ENCODE peak calls at places on chromosomes 6 and 20, in six cellular contexts. N, Z, A, Y, W and X are unnamed samples.
A peak's percentile ranks its signal among the peaks of the same experiment; 100 is the strongest.

GRCh38 chr20:47249913-47250312 is 106.6 kb downstream of the ZMYND8 start:
- DNase-seq in N (no peak), Z (no peak), A (no peak), Y (no peak), W (no peak), X (no peak)

GRCh38 chr20:7841967-7842301 is 98.3 kb downstream of the HAO1 start:
- DNase-seq in N (peak; percentile 83), Z (peak; percentile 51), A (no peak), Y (no peak), W (peak; percentile 78), X (no peak)

GRCh38 chr6:134503542-134504281 is 185.8 kb upstream of the SGK1 start:
- DNase-seq in N (no peak), Z (no peak), A (no peak), Y (no peak), W (no peak), X (no peak)

GRCh38 chr6:148570456-148570855 is 176.4 kb upstream of the UST start:
- DNase-seq in N (no peak), Z (no peak), A (no peak), Y (no peak), W (no peak), X (no peak)

GRCh38 chr6:117267766-117268534 is 2.6 kb downstream of the VGLL2 start:
- DNase-seq in N (no peak), Z (peak; percentile 78), A (no peak), Y (peak; percentile 75), W (no peak), X (peak; percentile 81)

GRCh38 chr6:3119040-3119723 is 671 bp downstream of the BPHL start:
- DNase-seq in N (peak; percentile 31), Z (peak; percentile 38), A (no peak), Y (no peak), W (peak; percentile 65), X (no peak)

GRCh38 chr6:108750801-108751200 is 97.4 kb upstream of the ARMC2 start:
- DNase-seq in N (no peak), Z (no peak), A (no peak), Y (no peak), W (peak; percentile 13), X (no peak)

GRCh38 chr6:138103876-138104275 is 3.3 kb downstream of the PERP start:
- DNase-seq in N (no peak), Z (no peak), A (no peak), Y (no peak), W (no peak), X (no peak)

GRCh38 chr6:12013368-12013617 is 1.2 kb downstream of the HIVEP1 start:
- DNase-seq in N (no peak), Z (no peak), A (no peak), Y (no peak), W (no peak), X (no peak)

GRCh38 chr6:84284428-84285033 is 57.1 kb upstream of the CEP162 start:
- DNase-seq in N (peak; percentile 2), Z (peak; percentile 46), A (peak; percentile 17), Y (no peak), W (peak; percentile 11), X (peak; percentile 31)

GRCh38 chr20:49424536-49424935 is 57.9 kb downstream of the KCNB1 start:
- DNase-seq in N (no peak), Z (peak; percentile 47), A (no peak), Y (no peak), W (no peak), X (peak; percentile 40)

GRCh38 chr6:161903584-161904232 is 629.8 kb upstream of the AGPAT4 start:
- DNase-seq in N (no peak), Z (no peak), A (no peak), Y (no peak), W (no peak), X (no peak)

GRCh38 chr6:6680524-6680923 is 92.0 kb downstream of the LY86 start:
- DNase-seq in N (no peak), Z (no peak), A (no peak), Y (no peak), W (no peak), X (no peak)

GRCh38 chr20:59047938-59048680 is 5.5 kb upstream of the PRELID3B start:
- DNase-seq in N (peak; percentile 21), Z (no peak), A (no peak), Y (no peak), W (peak; percentile 67), X (no peak)

GRCh38 chr20:2006452-2007381 is 12.9 kb upstream of the PDYN start:
- DNase-seq in N (peak; percentile 30), Z (peak; percentile 50), A (peak; percentile 61), Y (peak; percentile 78), W (peak; percentile 43), X (peak; percentile 58)

GRCh38 chr6:39495640-39496039 is 173.1 kb upstream of the KCNK16 start:
- DNase-seq in N (no peak), Z (no peak), A (no peak), Y (no peak), W (no peak), X (no peak)

DNA sequence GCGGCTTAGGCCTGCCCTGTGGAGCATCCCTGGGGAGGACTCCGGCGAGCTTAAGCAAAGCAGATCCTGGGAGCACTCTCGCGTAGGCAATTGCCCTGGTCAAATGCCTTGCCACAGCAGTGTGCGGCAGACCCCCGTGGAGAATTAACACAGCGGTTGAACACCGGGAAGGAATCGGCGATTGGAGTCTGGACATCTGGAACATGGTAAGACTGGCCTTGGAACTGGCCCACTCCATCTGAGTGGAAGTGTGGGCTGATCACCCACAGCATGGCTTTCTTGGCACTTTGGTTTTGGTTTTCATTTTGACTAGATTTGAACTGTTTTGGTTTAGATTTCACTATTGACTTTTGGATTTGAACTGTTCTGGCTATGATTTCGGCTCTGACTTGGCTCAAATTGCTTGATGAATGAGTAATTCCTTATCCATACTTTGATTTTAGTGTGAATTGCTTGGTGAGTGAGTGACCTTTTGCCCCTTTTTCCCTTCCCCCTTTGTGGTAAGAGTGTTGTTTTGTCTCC is 300.7 kb downstream of the RNGTT start:
- DNase-seq in N (no peak), Z (no peak), A (no peak), Y (no peak), W (no peak), X (no peak)
- H2BK15ac ChIP-seq in N (no peak overlapping the region), Z (no peak overlapping the region), A (no peak overlapping the region), Y (no peak overlapping the region), W (no peak overlapping the region), X (no peak overlapping the region)

GRCh38 chr20:17939622-17940446 is 28.8 kb downstream of the SNX5 start:
- DNase-seq in N (no peak), Z (no peak), A (no peak), Y (peak; percentile 60), W (no peak), X (peak; percentile 54)
- H2BK15ac ChIP-seq in N (no peak overlapping the region), Z (no peak overlapping the region), A (no peak overlapping the region), Y (no peak overlapping the region), W (no peak overlapping the region), X (no peak overlapping the region)

GRCh38 chr20:731891-732560 is 36.3 kb downstream of the SLC52A3 start:
- DNase-seq in N (no peak), Z (no peak), A (no peak), Y (no peak), W (no peak), X (no peak)

GRCh38 chr20:733806-734205 is 34.5 kb downstream of the SLC52A3 start:
- DNase-seq in N (no peak), Z (no peak), A (no peak), Y (no peak), W (no peak), X (no peak)

GRCh38 chr20:728022-728944 is 40.0 kb downstream of the SLC52A3 start:
- DNase-seq in N (peak; percentile 18), Z (peak; percentile 85), A (peak; percentile 76), Y (peak; percentile 91), W (peak; percentile 34), X (peak; percentile 89)

GRCh38 chr20:730005-730404 is 38.3 kb downstream of the SLC52A3 start:
- DNase-seq in N (no peak), Z (no peak), A (no peak), Y (no peak), W (no peak), X (no peak)

DNA sequence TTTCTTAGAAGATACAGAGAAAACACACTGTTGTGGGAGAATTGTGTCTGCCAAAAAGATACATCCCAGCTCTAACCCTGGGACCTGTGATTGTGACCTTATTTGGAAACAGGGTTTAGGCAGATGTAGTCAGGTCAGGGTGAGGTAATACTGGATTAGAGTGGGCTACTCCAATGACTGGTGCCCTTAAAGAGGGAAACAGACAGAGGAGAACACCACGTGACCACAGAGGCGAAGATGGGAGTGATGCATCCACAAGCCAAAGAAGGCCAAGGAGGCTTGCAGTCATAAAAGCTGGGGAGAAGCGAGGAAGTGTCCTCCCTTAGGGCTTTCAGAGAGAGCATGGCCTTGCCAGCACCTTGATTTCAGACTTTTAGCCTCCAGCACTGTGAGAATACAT is 35.6 kb downstream of the SLC52A3 start:
- DNase-seq in N (no peak), Z (peak; percentile 62), A (no peak), Y (no peak), W (no peak), X (no peak)
- H2BK15ac ChIP-seq in N (no peak overlapping the region), Z (no peak overlapping the region), A (no peak overlapping the region), Y (peak overlapping the region; percentile 19), W (no peak overlapping the region), X (no peak overlapping the region)

DNA sequence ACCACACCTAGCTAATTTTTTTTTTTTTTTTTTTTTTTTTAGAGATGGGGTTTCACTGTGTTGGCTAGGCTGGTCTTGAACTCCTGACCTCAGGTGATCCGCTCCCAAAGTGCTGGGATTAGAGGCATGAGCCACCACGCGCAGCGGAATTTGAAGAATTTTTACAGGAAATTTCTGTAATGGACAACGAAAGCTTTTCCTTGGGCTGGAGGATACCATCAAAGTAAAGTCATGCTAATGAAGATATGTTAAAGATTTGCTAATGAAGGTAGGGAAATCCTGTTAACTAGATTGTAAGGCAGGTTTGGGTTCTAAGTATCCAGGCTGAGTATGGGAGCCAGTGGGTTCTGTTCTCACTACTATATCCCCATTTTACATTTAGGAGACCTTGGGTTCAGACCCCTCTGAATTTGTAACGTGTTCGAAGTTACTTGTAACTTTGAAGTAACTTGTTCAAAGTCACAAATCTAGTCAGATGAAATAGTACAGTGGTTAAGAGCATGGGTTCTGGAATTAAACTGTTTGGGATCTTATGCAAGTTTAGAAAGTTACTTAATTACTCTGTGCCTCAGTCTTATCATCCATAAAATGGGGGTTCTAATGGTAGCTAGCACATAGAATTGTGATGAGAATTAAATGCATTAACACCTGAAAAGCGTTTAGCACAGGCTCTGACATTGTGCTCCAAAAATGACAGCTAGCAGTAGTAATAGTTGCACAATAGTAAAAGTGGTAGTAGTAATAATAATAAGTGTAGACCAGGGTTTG is 123.4 kb upstream of the GPR6 start:
- DNase-seq in N (no peak), Z (peak; percentile 95), A (no peak), Y (no peak), W (no peak), X (peak; percentile 69)
- H2BK15ac ChIP-seq in N (no peak overlapping the region), Z (peak overlapping the region; percentile 78), A (no peak overlapping the region), Y (no peak overlapping the region), W (no peak overlapping the region), X (no peak overlapping the region)